ENCODE peak calls at places on chromosome 17, in six cellular contexts. M is NCI-H1105 treated with DMSO at 0.1 percent for 48 hours; P is colonic mucosa; C is NCI-H146; W is stimulated activated CD4-positive, alpha-beta T cell treated with anti-CD3 and anti-CD28 coated beads, TNF-alpha, amount 100 ng/mL, for 48 hours; J is germinal center. H is an unnamed sample.

GRCh38 chr17:64019486-64020067 is 856 bp downstream of the ICAM2 start:
- DNase-seq in M (no peak), P (peak), C (no peak), W (no peak), J (no peak), H (no peak)

GRCh38 chr17:67477687-67478086 is 100.6 kb downstream of the PITPNC1 start:
- DNase-seq in M (no peak), P (no peak), C (no peak), W (peak), J (no peak), H (no peak)

GRCh38 chr17:78925662-78926555 is 722 bp upstream of the TIMP2 start:
- DNase-seq in M (no peak), P (peak), C (peak), W (no peak), J (no peak), H (peak)

GRCh38 chr17:57636985-57637667 is 108.0 kb downstream of the CCDC182 start:
- DNase-seq in M (no peak), P (no peak), C (no peak), W (no peak), J (peak), H (no peak)

GRCh38 chr17:61314368-61315078 is 85.1 kb upstream of the TBX2 start:
- DNase-seq in M (peak), P (no peak), C (no peak), W (no peak), J (no peak), H (no peak)

GRCh38 chr17:52147431-52147830 is 11.1 kb downstream of the CA10 start:
- DNase-seq in M (no peak), P (no peak), C (no peak), W (no peak), J (no peak), H (no peak)

GRCh38 chr17:48055531-48056245 is 7.5 kb downstream of the NFE2L1 start:
- DNase-seq in M (no peak), P (no peak), C (no peak), W (peak), J (peak), H (no peak)

GRCh38 chr17:17141860-17142552 is 64.1 kb downstream of the PLD6 start:
- DNase-seq in M (no peak), P (no peak), C (no peak), W (peak), J (peak), H (no peak)

GRCh38 chr17:12865769-12866168 is 76.5 kb downstream of the ARHGAP44 start:
- DNase-seq in M (no peak), P (no peak), C (no peak), W (no peak), J (no peak), H (no peak)

GRCh38 chr17:15501788-15502187 is 34.4 kb upstream of the CDRT4 start:
- DNase-seq in M (no peak), P (no peak), C (no peak), W (no peak), J (no peak), H (no peak)

GRCh38 chr17:44546711-44547606 is 10.3 kb upstream of the FZD2 start:
- DNase-seq in M (no peak), P (no peak), C (no peak), W (no peak), J (no peak), H (no peak)

GRCh38 chr17:31579265-31579664 is 187.8 kb downstream of the RAB11FIP4 start:
- DNase-seq in M (peak), P (no peak), C (peak), W (no peak), J (no peak), H (no peak)

GRCh38 chr17:40464392-40464855 is 21.2 kb downstream of the IGFBP4 start:
- DNase-seq in M (no peak), P (no peak), C (no peak), W (no peak), J (no peak), H (no peak)

GRCh38 chr17:75344664-75345063 is 55.4 kb upstream of the SLC25A19 start:
- DNase-seq in M (no peak), P (no peak), C (no peak), W (no peak), J (peak), H (no peak)

GRCh38 chr17:50762177-50762576 is 5.1 kb downstream of the ANKRD40CL start:
- DNase-seq in M (no peak), P (no peak), C (no peak), W (no peak), J (no peak), H (no peak)

GRCh38 chr17:3843935-3844516 is 2.0 kb downstream of the NCBP3 start:
- DNase-seq in M (peak), P (peak), C (peak), W (no peak), J (peak), H (peak)

GRCh38 chr17:6712058-6712853 is 913 bp downstream of the SLC13A5 start:
- DNase-seq in M (no peak), P (no peak), C (no peak), W (no peak), J (no peak), H (no peak)

GRCh38 chr17:305090-305976 is 47.3 kb downstream of the RPH3AL start:
- DNase-seq in M (no peak), P (peak), C (no peak), W (no peak), J (no peak), H (no peak)

GRCh38 chr17:70089513-70090148 is 14.6 kb downstream of the KCNJ16 start:
- DNase-seq in M (no peak), P (peak), C (no peak), W (no peak), J (no peak), H (no peak)

GRCh38 chr17:77842148-77842905 is 116.2 kb upstream of the TNRC6C start:
- DNase-seq in M (no peak), P (no peak), C (peak), W (peak), J (no peak), H (peak)

GRCh38 chr17:34227707-34228106 is 27.4 kb upstream of the CCL2 start:
- DNase-seq in M (no peak), P (no peak), C (no peak), W (no peak), J (no peak), H (no peak)

GRCh38 chr17:80855968-80856862 is 135.4 kb upstream of the CHMP6 start:
- DNase-seq in M (no peak), P (no peak), C (no peak), W (peak), J (no peak), H (peak)

GRCh38 chr17:28597606-28598383 is 1.0 kb downstream of the SPAG5 start:
- DNase-seq in M (peak), P (no peak), C (peak), W (no peak), J (no peak), H (no peak)

GRCh38 chr17:27264068-27264812 is 29.7 kb upstream of the WSB1 start:
- DNase-seq in M (no peak), P (peak), C (no peak), W (no peak), J (no peak), H (no peak)

GRCh38 chr17:17159571-17159970 is 46.6 kb downstream of the PLD6 start:
- DNase-seq in M (no peak), P (no peak), C (no peak), W (no peak), J (no peak), H (no peak)

GRCh38 chr17:45334231-45334630 is 17.4 kb upstream of the MAP3K14 start:
- DNase-seq in M (no peak), P (no peak), C (peak), W (no peak), J (no peak), H (no peak)

GRCh38 chr17:6069611-6070279 is 434 bp upstream of the WSCD1 start:
- DNase-seq in M (no peak), P (peak), C (no peak), W (no peak), J (no peak), H (no peak)

GRCh38 chr17:63993368-63993990 is 4.7 kb upstream of the PRR29 start:
- DNase-seq in M (no peak), P (no peak), C (no peak), W (no peak), J (no peak), H (no peak)

GRCh38 chr17:5539286-5539685 is 45.0 kb downstream of the NLRP1 start:
- DNase-seq in M (no peak), P (no peak), C (no peak), W (no peak), J (no peak), H (no peak)

GRCh38 chr17:45334701-45335677 is 18.2 kb upstream of the MAP3K14 start:
- DNase-seq in M (no peak), P (no peak), C (peak), W (no peak), J (no peak), H (no peak)

GRCh38 chr17:1999557-2000251 is 25.4 kb downstream of the RTN4RL1 start:
- DNase-seq in M (no peak), P (peak), C (peak), W (no peak), J (no peak), H (no peak)

GRCh38 chr17:9971991-9972390 is 66.9 kb upstream of the RCVRN start:
- DNase-seq in M (no peak), P (peak), C (no peak), W (no peak), J (no peak), H (no peak)

GRCh38 chr17:50805486-50805885 is 29.9 kb upstream of the WFIKKN2 start:
- DNase-seq in M (no peak), P (no peak), C (peak), W (no peak), J (no peak), H (no peak)

GRCh38 chr17:44931376-44931775 is 16.1 kb upstream of the GFAP start:
- DNase-seq in M (no peak), P (no peak), C (no peak), W (no peak), J (no peak), H (peak)